ENCODE peak calls at places on chromosomes 16 and 17, in eight cellular contexts. L is transverse colon; W is aorta; Y is CD8-positive, alpha-beta T cell; B is pancreas; X is MM.1S; N is OCI-LY7; T is breast epithelium. K is an unnamed sample.

GRCh38 chr16:66324785-66325184 is 41.7 kb upstream of the CDH5 start:
- DNase-seq in L (no peak), W (no peak), Y (no peak), B (no peak), X (no peak), N (peak; percentile 21), T (no peak), K (no peak)

GRCh38 chr17:66375121-66375520 is 72.7 kb downstream of the PRKCA start:
- DNase-seq in L (no peak), W (no peak), Y (no peak), B (no peak), X (no peak), N (peak; percentile 3), T (no peak), K (no peak)

GRCh38 chr16:48877946-48878345 is 268.0 kb upstream of the N4BP1 start:
- DNase-seq in L (no peak), W (no peak), Y (no peak), B (no peak), X (no peak), N (no peak), T (no peak), K (no peak)

GRCh38 chr17:7632492-7632894 is 2.6 kb downstream of the SHBG start:
- DNase-seq in L (peak; percentile 40), W (no peak), Y (no peak), B (no peak), X (peak; percentile 72), N (peak; percentile 62), T (no peak), K (no peak)

GRCh38 chr16:66196770-66197169 is 169.7 kb upstream of the CDH5 start:
- DNase-seq in L (no peak), W (no peak), Y (no peak), B (no peak), X (no peak), N (no peak), T (no peak), K (no peak)

GRCh38 chr17:35973333-35974260 is 7.7 kb downstream of the CCL16 start:
- DNase-seq in L (no peak), W (no peak), Y (no peak), B (peak; percentile 55), X (no peak), N (no peak), T (no peak), K (no peak)

GRCh38 chr16:83231771-83232170 is 576.0 kb upstream of the HSBP1 start:
- DNase-seq in L (no peak), W (no peak), Y (no peak), B (no peak), X (no peak), N (no peak), T (no peak), K (no peak)

GRCh38 chr17:2595200-2595599 is 1.7 kb downstream of the PAFAH1B1 start:
- DNase-seq in L (no peak), W (no peak), Y (no peak), B (no peak), X (no peak), N (peak; percentile 8), T (no peak), K (no peak)

GRCh38 chr17:65774787-65775186 is 213.3 kb upstream of the AXIN2 start:
- DNase-seq in L (no peak), W (no peak), Y (no peak), B (no peak), X (no peak), N (no peak), T (no peak), K (no peak)

GRCh38 chr17:82794781-82795505 is 43.1 kb downstream of the TBCD start:
- DNase-seq in L (no peak), W (no peak), Y (no peak), B (no peak), X (no peak), N (no peak), T (no peak), K (no peak)

GRCh38 chr16:50671644-50672260 is 9.4 kb downstream of the SNX20 start:
- DNase-seq in L (no peak), W (peak; percentile 11), Y (peak; percentile 50), B (no peak), X (peak; percentile 69), N (peak; percentile 50), T (no peak), K (peak; percentile 48)

GRCh38 chr16:10557750-10558149 is 22.6 kb downstream of the EMP2 start:
- DNase-seq in L (no peak), W (no peak), Y (no peak), B (no peak), X (no peak), N (no peak), T (no peak), K (no peak)

GRCh38 chr17:48995871-48996695 is 1.1 kb upstream of the IGF2BP1 start:
- DNase-seq in L (no peak), W (no peak), Y (no peak), B (no peak), X (no peak), N (peak; percentile 66), T (no peak), K (no peak)

GRCh38 chr17:38605852-38606645 is at the start of gene SRCIN1:
- DNase-seq in L (peak; percentile 74), W (peak; percentile 87), Y (peak; percentile 32), B (peak; percentile 69), X (peak; percentile 62), N (peak; percentile 72), T (peak; percentile 43), K (peak; percentile 74)

GRCh38 chr17:74742978-74743545 is 5.4 kb upstream of the NHERF1 start:
- DNase-seq in L (no peak), W (no peak), Y (no peak), B (no peak), X (no peak), N (no peak), T (no peak), K (no peak)

GRCh38 chr17:42312285-42313130 is 24.2 kb downstream of the STAT5A start:
- DNase-seq in L (peak; percentile 83), W (peak; percentile 94), Y (peak; percentile 79), B (peak; percentile 69), X (peak; percentile 60), N (peak; percentile 78), T (peak; percentile 86), K (peak; percentile 74)

GRCh38 chr17:42309142-42309541 is 20.8 kb downstream of the STAT5A start:
- DNase-seq in L (no peak), W (no peak), Y (no peak), B (no peak), X (no peak), N (no peak), T (no peak), K (no peak)

GRCh38 chr17:42312035-42312284 is 23.7 kb downstream of the STAT5A start:
- DNase-seq in L (no peak), W (no peak), Y (no peak), B (no peak), X (no peak), N (no peak), T (no peak), K (no peak)

GRCh38 chr17:42311240-42312034 is 23.1 kb downstream of the STAT5A start:
- DNase-seq in L (peak; percentile 78), W (peak; percentile 91), Y (no peak), B (peak; percentile 59), X (no peak), N (no peak), T (peak; percentile 89), K (peak; percentile 20)

GRCh38 chr17:42310281-42311156 is 22.2 kb downstream of the STAT5A start:
- DNase-seq in L (no peak), W (no peak), Y (no peak), B (no peak), X (no peak), N (no peak), T (no peak), K (no peak)
- H3K36me3 ChIP-seq in L (peaks cover 5% of the 10 kb centered on the region), W (no peaks in the 10 kb centered on the region), Y (peaks cover 45% of the 10 kb centered on the region), B (peaks cover 7% of the 10 kb centered on the region), X (no peaks in the 10 kb centered on the region), N (no peaks in the 10 kb centered on the region), T (no peaks in the 10 kb centered on the region), K (peaks cover 7% of the 10 kb centered on the region)

DNA sequence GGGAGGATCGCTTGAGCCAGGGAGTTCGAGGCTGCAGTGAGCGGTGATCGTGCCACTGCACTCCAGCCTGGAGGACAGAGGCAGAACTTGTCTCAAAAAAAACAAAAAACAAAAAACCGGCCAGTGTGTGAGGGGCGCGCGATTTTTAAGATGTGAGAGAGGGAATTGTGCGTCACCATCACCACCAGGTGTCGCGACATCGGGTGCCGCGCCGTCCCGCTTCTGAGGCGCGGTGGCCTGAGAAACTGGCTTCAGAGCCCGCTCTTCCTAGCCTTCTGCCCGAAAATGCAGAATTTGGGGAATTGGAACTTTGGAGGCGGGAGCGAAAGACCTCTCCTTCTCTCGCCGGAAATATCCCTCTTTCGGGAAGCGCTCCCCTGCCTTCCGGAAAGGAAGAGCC is 524.8 kb downstream of the KCNJ18 start:
- DNase-seq in L (no peak), W (peak; percentile 32), Y (no peak), B (no peak), X (no peak), N (no peak), T (no peak), K (no peak)
- H3K9me3 ChIP-seq in L (peaks cover 5% of the 10 kb centered on the region), W (peaks cover 1% of the 10 kb centered on the region), Y (no peaks in the 10 kb centered on the region), B (no peaks in the 10 kb centered on the region), X (no peaks in the 10 kb centered on the region), N (no peaks in the 10 kb centered on the region), T (peaks cover 6% of the 10 kb centered on the region), K (peaks cover 5% of the 10 kb centered on the region)

DNA sequence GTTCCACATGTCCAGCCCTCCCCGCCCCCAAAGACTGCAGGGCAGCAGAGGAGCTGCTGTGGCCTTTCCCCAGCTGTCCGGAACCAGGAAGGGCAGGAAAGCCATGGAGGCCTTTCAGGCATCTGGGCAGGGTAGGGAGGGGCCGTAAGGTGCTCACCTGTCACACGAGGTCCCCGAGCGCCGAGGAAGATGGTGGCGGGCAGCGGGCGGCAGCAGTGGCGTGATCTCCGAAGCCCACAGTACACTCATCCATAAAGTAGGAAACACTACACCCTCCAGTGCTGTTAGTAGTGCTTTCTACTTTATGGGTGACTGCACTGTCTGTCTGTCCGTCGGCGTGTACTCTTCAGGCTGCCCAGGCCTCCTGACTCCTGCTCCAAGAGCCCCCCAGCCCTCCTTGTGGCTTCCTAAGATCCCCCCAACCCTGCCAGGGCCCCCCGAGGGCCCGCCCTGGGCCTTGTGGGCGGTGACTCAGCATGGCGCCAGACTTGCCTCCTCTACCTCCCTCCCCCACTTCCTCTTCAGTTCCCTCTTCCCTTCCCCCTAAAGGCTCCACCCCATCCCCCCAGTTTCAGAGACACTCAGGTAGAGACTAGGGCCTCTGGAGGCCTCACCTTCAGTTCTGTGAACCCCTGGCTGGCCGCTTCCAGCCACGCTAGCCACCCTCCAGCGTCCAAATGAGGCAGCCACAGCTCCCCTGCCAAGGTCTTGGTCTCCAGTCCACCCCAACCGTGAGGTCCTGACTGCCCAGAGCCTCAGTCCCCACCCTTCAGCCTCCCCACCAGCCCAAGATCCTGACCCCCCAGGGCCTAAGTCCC is 2.6 kb upstream of the TSPOAP1 start:
- DNase-seq in L (peak; percentile 66), W (peak; percentile 74), Y (peak; percentile 83), B (no peak), X (peak; percentile 74), N (peak; percentile 83), T (no peak), K (peak; percentile 59)
- H3K27ac ChIP-seq in L (peak overlapping the region; percentile 90), W (no peak overlapping the region), Y (peak overlapping the region; percentile 92), B (peak overlapping the region; percentile 59), X (peak overlapping the region; percentile 100), N (peak overlapping the region; percentile 99), T (peak overlapping the region; percentile 63), K (peak overlapping the region; percentile 98)

DNA sequence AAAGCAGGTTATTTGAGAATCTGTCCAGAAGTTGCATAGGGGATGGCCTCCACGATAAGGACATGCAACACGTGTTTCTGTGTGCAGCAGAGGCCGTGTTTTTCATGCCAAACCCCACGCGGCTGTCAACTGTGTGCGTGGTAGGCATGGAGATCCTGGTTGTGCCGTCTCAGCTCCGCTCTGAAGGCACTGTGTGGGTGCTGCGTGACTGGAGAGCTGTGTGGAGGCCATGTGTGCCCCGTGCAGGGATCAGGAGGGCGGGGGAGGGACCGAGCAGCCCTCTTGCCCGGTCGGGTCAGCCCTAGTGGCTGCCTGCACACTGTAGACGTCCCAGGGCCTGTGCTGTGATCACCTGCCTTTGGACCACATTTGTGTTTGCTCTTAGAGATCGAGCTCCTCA is 74.5 kb downstream of the SEC14L1 start:
- DNase-seq in L (no peak), W (peak; percentile 52), Y (no peak), B (no peak), X (no peak), N (no peak), T (no peak), K (no peak)
- H3K36me3 ChIP-seq in L (peaks cover 37% of the 10 kb centered on the region), W (no peaks in the 10 kb centered on the region), Y (peaks cover 23% of the 10 kb centered on the region), B (peaks cover 22% of the 10 kb centered on the region), X (peaks cover 48% of the 10 kb centered on the region), N (peaks cover 83% of the 10 kb centered on the region), T (peaks cover 16% of the 10 kb centered on the region), K (peaks cover 8% of the 10 kb centered on the region)